ENCODE peak calls at places on chromosomes 5 and 9, in seven cellular contexts. P, Z, U, C, A, D and X are unnamed samples.

GRCh38 chr5:136374003-136374402 is 8.7 kb upstream of the TRPC7 start:
- DNase-seq in P (peak; percentile 72), Z (no peak), U (no peak), C (no peak), A (peak; percentile 40), D (no peak), X (no peak)

GRCh38 chr5:134560698-134561097 is 35.2 kb downstream of the JADE2 start:
- DNase-seq in P (no peak), Z (peak; percentile 12), U (no peak), C (no peak), A (no peak), D (no peak), X (no peak)

GRCh38 chr9:31355159-31355882 is 1029.1 kb upstream of the ACO1 start:
- DNase-seq in P (no peak), Z (no peak), U (no peak), C (no peak), A (no peak), D (no peak), X (no peak)

GRCh38 chr5:66840527-66841013 is 244.4 kb downstream of the MAST4 start:
- DNase-seq in P (no peak), Z (no peak), U (no peak), C (no peak), A (no peak), D (no peak), X (no peak)

GRCh38 chr9:17082343-17082742 is 52.5 kb upstream of the CNTLN start:
- DNase-seq in P (peak; percentile 5), Z (no peak), U (no peak), C (peak; percentile 34), A (peak; percentile 59), D (no peak), X (no peak)

GRCh38 chr5:120604898-120605297 is 140.8 kb downstream of the PRR16 start:
- DNase-seq in P (no peak), Z (no peak), U (no peak), C (no peak), A (no peak), D (no peak), X (no peak)

GRCh38 chr5:109455598-109456096 is 45.9 kb upstream of the PJA2 start:
- DNase-seq in P (peak; percentile 98), Z (peak; percentile 46), U (peak; percentile 26), C (no peak), A (peak; percentile 30), D (no peak), X (peak; percentile 19)

GRCh38 chr9:87581513-87581912 is 83.8 kb downstream of the DAPK1 start:
- DNase-seq in P (peak; percentile 82), Z (peak; percentile 22), U (no peak), C (no peak), A (no peak), D (no peak), X (peak; percentile 43)

DNA sequence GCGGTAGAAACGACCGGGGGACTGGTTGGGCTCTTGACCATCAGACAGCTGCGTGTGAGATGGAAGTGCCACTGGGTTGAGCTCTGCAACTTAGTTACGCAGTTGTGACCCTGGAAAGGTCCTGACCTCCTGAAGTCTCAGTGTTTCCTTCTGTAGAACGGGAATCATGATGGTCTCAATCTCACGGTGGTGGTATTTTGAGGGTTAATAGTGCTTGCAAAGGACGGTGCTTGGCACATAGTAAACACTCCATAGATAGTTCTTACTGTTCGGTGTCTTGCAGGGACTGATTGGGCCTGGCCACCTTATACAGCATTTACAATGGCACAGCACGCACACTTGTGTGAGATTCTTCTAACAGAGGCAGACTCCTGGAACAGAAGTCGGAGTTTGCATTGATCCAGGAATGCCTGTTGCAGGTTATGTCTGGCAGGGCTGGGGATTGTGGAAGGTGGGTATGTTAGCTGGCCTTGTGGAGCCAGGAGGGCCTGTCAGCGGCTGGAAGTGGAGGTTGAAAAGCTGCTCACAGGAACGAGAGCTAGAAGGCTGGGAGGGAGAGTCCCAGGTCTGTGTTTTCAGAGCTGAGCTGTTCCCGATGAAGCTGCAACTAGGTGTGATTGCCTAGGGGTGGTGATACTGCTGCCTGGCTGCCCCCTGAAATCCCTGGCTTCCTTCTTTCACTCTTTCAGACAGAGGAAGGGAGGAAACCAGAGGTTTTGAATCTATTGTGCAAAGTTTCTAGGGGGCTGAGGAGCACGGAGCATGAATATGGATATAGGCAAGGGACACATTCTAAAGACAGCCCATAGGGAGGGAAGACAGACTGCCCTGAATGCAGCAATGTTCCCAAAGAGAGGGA is 1.0 kb upstream of the TXN start:
- DNase-seq in P (no peak), Z (peak; percentile 23), U (peak; percentile 58), C (peak; percentile 23), A (peak; percentile 26), D (peak; percentile 54), X (peak; percentile 17)
- TF ChIP-seq POLR2A in P (no peak), Z (no peak), U (no peak), C (no peak), A (no peak), D (no peak), X (no peak)

DNA sequence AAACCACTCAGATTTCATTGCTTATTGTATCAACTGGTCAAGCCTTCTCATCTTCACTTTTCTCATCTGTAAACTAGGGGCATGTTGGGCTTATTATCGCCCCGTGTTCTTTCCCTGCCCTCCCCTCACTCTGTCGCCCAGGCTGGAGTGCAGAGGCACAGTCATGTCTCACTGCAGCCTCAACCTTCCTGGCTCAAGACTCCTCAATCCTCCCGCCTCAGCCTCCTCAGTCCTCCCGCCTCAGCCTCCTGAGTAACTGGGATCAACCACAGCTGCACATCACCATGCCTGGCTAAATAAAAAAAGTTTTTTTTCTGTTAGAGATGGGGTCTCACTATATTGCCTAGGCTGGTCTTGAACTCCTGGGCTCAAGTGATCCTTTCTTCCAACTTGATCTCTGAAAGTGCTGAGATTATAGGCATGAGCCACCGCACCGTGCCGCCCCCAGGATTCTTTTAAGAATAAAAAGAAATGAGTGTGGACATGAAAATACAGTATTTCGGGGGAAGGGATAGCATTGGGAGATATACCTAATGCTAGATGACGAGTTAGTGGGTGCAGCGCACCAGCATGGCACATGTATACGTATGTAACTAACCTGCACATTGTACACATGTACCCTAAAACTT is 2.0 kb downstream of the MAML1 start:
- DNase-seq in P (no peak), Z (no peak), U (no peak), C (no peak), A (no peak), D (no peak), X (no peak)
- H3K36me3 ChIP-seq in P (peaks cover 13% of the 10 kb centered on the region), Z (peaks cover 12% of the 10 kb centered on the region), U (no peaks in the 10 kb centered on the region), C (no peaks in the 10 kb centered on the region), A (no peaks in the 10 kb centered on the region), D (peaks cover 12% of the 10 kb centered on the region), X (no peaks in the 10 kb centered on the region)

GRCh38 chr9:137221477-137222111 is 446 bp downstream of the RNF208 start:
- DNase-seq in P (no peak), Z (no peak), U (no peak), C (no peak), A (no peak), D (peak; percentile 85), X (peak; percentile 39)

GRCh38 chr9:137221095-137221374 is 1.0 kb downstream of the RNF208 start:
- DNase-seq in P (no peak), Z (no peak), U (no peak), C (no peak), A (no peak), D (no peak), X (no peak)

GRCh38 chr9:137222190-137223077 is at the start of gene RNF208:
- DNase-seq in P (peak; percentile 12), Z (no peak), U (no peak), C (no peak), A (no peak), D (no peak), X (peak; percentile 42)

GRCh38 chr9:137224850-137225694 is at the start of gene CYSRT1:
- DNase-seq in P (no peak), Z (no peak), U (no peak), C (no peak), A (no peak), D (no peak), X (no peak)

DNA sequence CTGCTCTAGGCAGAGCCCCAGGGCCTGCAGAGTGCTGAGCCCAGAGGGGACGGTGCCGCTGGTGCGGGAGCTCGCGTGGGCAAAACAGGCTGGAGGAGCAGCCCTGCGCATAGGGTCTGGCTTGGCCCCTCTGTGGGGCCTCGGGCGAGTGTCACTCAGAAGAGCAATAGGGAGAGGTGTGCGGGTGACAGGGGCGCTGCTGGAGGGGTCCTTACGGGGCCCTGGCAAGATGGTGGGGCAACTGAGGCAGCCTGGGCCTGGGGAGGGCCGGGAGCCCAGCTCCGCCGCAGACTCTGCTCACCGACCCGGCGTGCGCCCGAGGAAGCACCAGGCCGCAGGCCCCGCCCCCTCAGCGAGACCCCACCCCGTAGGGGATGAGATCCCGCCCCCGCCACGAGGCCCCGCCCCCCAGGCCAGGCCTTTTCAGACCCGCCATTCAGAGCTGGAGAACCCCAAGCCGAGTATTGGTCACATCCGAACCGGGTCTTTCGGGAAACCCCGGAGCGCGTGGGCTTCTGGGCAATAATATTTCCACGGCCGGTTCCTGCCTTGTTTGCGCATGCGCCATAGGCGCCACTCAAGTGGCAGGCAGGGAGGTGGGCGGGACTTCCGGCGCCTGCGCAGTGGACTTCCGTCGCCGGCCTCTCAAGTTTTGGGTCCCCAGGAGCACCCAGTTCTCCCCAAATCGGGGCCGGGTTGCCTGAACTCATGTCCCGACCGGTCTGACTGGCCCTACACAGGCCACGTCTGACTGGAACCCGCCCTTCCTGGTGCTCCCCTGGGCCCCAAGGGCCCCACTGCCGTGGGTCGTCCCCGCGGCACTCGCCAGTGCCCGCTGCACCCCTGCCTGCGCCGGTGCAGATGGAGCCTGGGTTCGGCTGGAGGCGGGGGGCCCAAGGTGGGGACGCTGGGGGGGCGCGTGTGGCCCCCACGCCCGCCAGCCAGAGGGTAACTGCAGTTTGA is 1.3 kb upstream of the RNF208 start:
- DNase-seq in P (peak; percentile 98), Z (peak; percentile 99), U (peak; percentile 99), C (peak; percentile 98), A (peak; percentile 96), D (peak; percentile 98), X (peak; percentile 97)
- TF ChIP-seq POLR2A in P (peak; percentile 78), Z (peak; percentile 49), U (no peak), C (peak; percentile 26), A (no peak), D (peak; percentile 50), X (peak; percentile 20)

GRCh38 chr9:124860582-124861341 is 995 bp downstream of the RPL35 start:
- DNase-seq in P (peak; percentile 31), Z (no peak), U (no peak), C (no peak), A (no peak), D (no peak), X (no peak)

GRCh38 chr9:124861342-124862229 is at the start of the genes ARPC5L and RPL35:
- DNase-seq in P (peak; percentile 94), Z (peak; percentile 94), U (peak; percentile 96), C (peak; percentile 95), A (peak; percentile 96), D (peak; percentile 97), X (peak; percentile 94)

GRCh38 chr9:124858330-124859046 is 3.3 kb downstream of the RPL35 start:
- DNase-seq in P (no peak), Z (no peak), U (no peak), C (no peak), A (no peak), D (no peak), X (no peak)

GRCh38 chr9:124857533-124858162 is 4.1 kb downstream of the RPL35 start:
- DNase-seq in P (no peak), Z (no peak), U (no peak), C (no peak), A (no peak), D (no peak), X (no peak)

DNA sequence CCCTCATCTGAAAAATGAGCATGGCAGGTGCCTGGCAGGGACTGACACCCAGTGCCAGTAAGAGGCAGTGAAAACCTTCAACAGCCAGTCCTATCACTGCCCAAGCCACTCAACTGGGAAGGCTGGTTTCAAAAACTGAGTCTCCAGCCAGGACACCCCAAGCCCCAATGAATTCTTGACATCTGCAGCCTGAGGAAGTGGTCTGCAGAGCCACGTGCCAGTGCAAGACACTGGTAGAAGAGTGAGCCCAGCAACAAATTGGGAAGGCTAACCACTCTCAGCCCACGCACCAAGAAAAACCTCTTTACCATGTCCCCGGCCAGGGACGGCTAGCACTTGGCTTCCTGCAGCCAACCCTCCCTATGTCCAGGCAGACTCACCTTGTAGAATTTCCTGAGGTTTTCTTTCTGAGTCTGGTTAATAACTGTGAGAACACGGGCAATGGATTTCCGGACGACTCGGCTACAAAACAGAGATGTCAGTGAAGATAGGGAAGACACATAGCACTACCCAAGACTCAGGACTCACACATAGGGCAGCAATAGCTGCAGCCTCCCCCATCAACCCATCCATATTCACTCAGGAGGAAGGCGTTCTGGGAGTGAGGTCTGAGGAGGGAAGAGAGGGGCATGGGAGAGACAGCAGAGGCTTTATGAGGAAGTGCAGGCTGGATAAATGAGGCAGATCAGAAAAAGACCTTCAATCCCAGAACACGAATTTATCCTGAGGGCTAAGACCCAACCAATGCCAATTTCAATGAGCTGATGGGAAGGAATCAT is 1.8 kb downstream of the RPL35 start:
- DNase-seq in P (no peak), Z (no peak), U (no peak), C (no peak), A (no peak), D (no peak), X (no peak)
- H3K36me3 ChIP-seq in P (peaks cover 18% of the 10 kb centered on the region), Z (peaks cover 38% of the 10 kb centered on the region), U (no peaks in the 10 kb centered on the region), C (no peaks in the 10 kb centered on the region), A (no peaks in the 10 kb centered on the region), D (peaks cover 37% of the 10 kb centered on the region), X (peaks cover 25% of the 10 kb centered on the region)